ENCODE peak calls at places on chromosomes 4 and X, in eight cellular contexts. E is endothelial cell of umbilical vein, R is hepatocyte, M is K562, Q is GM23338, X is HCT116, S is GM23248, K is GM12878. D is an unnamed sample.

GRCh38 chrX:134174859-134175258 is 62.1 kb upstream of the CCDC160 start:
- DNase-seq in E (no peak), R (no peak), M (no peak), Q (peak; percentile 82), X (no peak), S (no peak), K (no peak), D (no peak)

GRCh38 chrX:9767375-9767774 is 1.7 kb upstream of the GPR143 start:
- DNase-seq in E (peak; percentile 43), R (no peak), M (no peak), Q (no peak), X (no peak), S (no peak), K (no peak), D (no peak)

GRCh38 chr4:109648266-109648996 is 54.8 kb downstream of the CASP6 start:
- DNase-seq in E (peak; percentile 93), R (no peak), M (no peak), Q (no peak), X (no peak), S (no peak), K (peak; percentile 21), D (no peak)

GRCh38 chr4:124337874-124338273 is 374.7 kb downstream of the ANKRD50 start:
- DNase-seq in E (no peak), R (no peak), M (peak; percentile 5), Q (no peak), X (no peak), S (no peak), K (no peak), D (no peak)

GRCh38 chrX:10966057-10966456 is 145.1 kb upstream of the HCCS start:
- DNase-seq in E (no peak), R (no peak), M (no peak), Q (no peak), X (no peak), S (no peak), K (no peak), D (no peak)

GRCh38 chr4:14800977-14801376 is 201.3 kb upstream of the CPEB2 start:
- DNase-seq in E (no peak), R (no peak), M (no peak), Q (no peak), X (no peak), S (no peak), K (no peak), D (no peak)

GRCh38 chr4:75724867-75725724 is 719 bp downstream of the USO1 start:
- DNase-seq in E (peak; percentile 86), R (peak; percentile 92), M (peak; percentile 77), Q (peak; percentile 80), X (peak; percentile 23), S (peak; percentile 92), K (peak; percentile 41), D (peak; percentile 56)

GRCh38 chr4:168610911-168611530 is 114.2 kb downstream of the PALLD start:
- DNase-seq in E (no peak), R (no peak), M (no peak), Q (no peak), X (no peak), S (peak; percentile 74), K (no peak), D (no peak)

GRCh38 chr4:41514765-41515481 is 23.0 kb upstream of the LIMCH1 start:
- DNase-seq in E (no peak), R (no peak), M (no peak), Q (no peak), X (no peak), S (no peak), K (no peak), D (no peak)

GRCh38 chr4:152735302-152735917 is 44.1 kb downstream of the TIGD4 start:
- DNase-seq in E (peak; percentile 41), R (peak; percentile 40), M (peak; percentile 12), Q (peak; percentile 63), X (peak; percentile 12), S (peak; percentile 56), K (peak; percentile 32), D (no peak)

GRCh38 chr4:81604683-81605082 is 133.0 kb upstream of the RASGEF1B start:
- DNase-seq in E (no peak), R (no peak), M (no peak), Q (no peak), X (no peak), S (no peak), K (no peak), D (no peak)

GRCh38 chr4:91243132-91243531 is 1060.6 kb upstream of the GRID2 start:
- DNase-seq in E (no peak), R (peak; percentile 5), M (no peak), Q (no peak), X (no peak), S (no peak), K (no peak), D (no peak)

GRCh38 chr4:8355306-8355705 is 85.2 kb downstream of the ACOX3 start:
- DNase-seq in E (no peak), R (no peak), M (no peak), Q (no peak), X (no peak), S (no peak), K (no peak), D (peak; percentile 58)

GRCh38 chr4:182593864-182594263 is 323.3 kb downstream of the DCTD start:
- DNase-seq in E (peak; percentile 95), R (no peak), M (no peak), Q (no peak), X (no peak), S (no peak), K (no peak), D (no peak)

GRCh38 chrX:3713937-3714434 is 537 bp upstream of the PRKX start:
- DNase-seq in E (no peak), R (peak; percentile 6), M (no peak), Q (peak; percentile 41), X (no peak), S (no peak), K (no peak), D (no peak)

GRCh38 chrX:3712870-3713224 is 602 bp downstream of the PRKX start:
- DNase-seq in E (no peak), R (no peak), M (peak; percentile 21), Q (no peak), X (no peak), S (no peak), K (no peak), D (no peak)

GRCh38 chrX:3713225-3713936 is at the start of gene PRKX:
- DNase-seq in E (peak; percentile 43), R (peak; percentile 79), M (peak; percentile 85), Q (peak; percentile 55), X (no peak), S (peak; percentile 65), K (peak; percentile 13), D (no peak)

GRCh38 chrX:3712080-3712869 is 1.2 kb downstream of the PRKX start:
- DNase-seq in E (peak; percentile 35), R (peak; percentile 21), M (no peak), Q (peak; percentile 13), X (no peak), S (peak; percentile 34), K (no peak), D (no peak)

DNA sequence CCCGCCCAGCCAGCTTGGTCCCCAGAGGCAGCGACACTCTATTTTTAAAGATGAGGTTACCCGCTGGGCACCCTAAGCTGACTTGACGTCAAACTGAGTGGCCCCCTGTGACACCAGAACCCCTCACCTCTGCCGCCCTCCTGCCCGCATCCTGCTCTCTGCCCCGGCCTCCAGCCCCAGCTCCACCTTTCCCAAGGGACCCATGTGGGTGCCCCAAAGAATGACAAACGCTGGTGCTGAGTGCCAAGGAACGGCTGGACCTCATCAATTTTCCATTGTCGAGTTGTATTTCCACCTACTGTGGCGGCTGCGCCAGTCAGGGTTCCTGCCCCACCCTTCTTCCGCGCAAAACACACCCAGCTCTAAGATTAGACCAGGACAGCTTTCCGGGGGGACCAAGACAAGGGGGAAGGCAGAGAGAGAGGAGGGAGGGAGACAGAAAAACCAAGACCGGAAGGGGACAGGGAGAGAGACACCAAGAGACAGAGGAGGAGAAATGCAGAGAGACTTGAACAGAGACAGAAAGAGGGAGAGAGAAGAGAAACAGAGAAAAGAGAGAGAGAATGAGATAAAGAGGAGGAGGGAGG is 2.0 kb downstream of the PRKX start:
- DNase-seq in E (no peak), R (no peak), M (peak; percentile 41), Q (no peak), X (no peak), S (no peak), K (peak; percentile 11), D (no peak)
- H3K4me2 ChIP-seq in E (peak overlapping the region; percentile 67), R (peak overlapping the region; percentile 81), M (peak overlapping the region; percentile 82), Q (peak overlapping the region; percentile 84), X (peak overlapping the region; percentile 80), S (no peak overlapping the region), K (peak overlapping the region; percentile 95), D (peak overlapping the region; percentile 89)

GRCh38 chr4:38785041-38785790 is 2.4 kb upstream of the TLR10 start:
- DNase-seq in E (no peak), R (no peak), M (no peak), Q (no peak), X (no peak), S (no peak), K (no peak), D (no peak)
- H3K4me1 ChIP-seq in E (no peaks in the 10 kb centered on the region), R (no peaks in the 10 kb centered on the region), M (no peaks in the 10 kb centered on the region), Q (no peaks in the 10 kb centered on the region), X (no peaks in the 10 kb centered on the region), S (no peaks in the 10 kb centered on the region), K (peaks cover 17% of the 10 kb centered on the region), D (no peaks in the 10 kb centered on the region)

GRCh38 chr4:151409470-151410313 is 716 bp downstream of the FHIP1A start:
- DNase-seq in E (no peak), R (peak; percentile 59), M (no peak), Q (peak; percentile 74), X (peak; percentile 3), S (no peak), K (no peak), D (peak; percentile 60)

GRCh38 chr4:151403656-151404055 is 5.3 kb upstream of the FHIP1A start:
- DNase-seq in E (no peak), R (no peak), M (no peak), Q (no peak), X (no peak), S (no peak), K (no peak), D (no peak)

GRCh38 chr4:151407018-151407417 is 2.0 kb upstream of the FHIP1A start:
- DNase-seq in E (no peak), R (no peak), M (no peak), Q (no peak), X (no peak), S (no peak), K (no peak), D (no peak)

GRCh38 chr4:151408630-151409469 is at the start of gene FHIP1A:
- DNase-seq in E (peak; percentile 77), R (peak; percentile 97), M (peak; percentile 90), Q (peak; percentile 99), X (peak; percentile 93), S (peak; percentile 78), K (no peak), D (peak; percentile 97)

GRCh38 chr4:151408380-151408629 is 671 bp upstream of the FHIP1A start:
- DNase-seq in E (no peak), R (no peak), M (no peak), Q (peak; percentile 66), X (no peak), S (no peak), K (no peak), D (no peak)
- TF ChIP-seq EZH2 in E (peak; percentile 62), R (no peak), M (no peak), Q (no peak), X (no peak), S (no peak), K (no peak), D (no peak)

DNA sequence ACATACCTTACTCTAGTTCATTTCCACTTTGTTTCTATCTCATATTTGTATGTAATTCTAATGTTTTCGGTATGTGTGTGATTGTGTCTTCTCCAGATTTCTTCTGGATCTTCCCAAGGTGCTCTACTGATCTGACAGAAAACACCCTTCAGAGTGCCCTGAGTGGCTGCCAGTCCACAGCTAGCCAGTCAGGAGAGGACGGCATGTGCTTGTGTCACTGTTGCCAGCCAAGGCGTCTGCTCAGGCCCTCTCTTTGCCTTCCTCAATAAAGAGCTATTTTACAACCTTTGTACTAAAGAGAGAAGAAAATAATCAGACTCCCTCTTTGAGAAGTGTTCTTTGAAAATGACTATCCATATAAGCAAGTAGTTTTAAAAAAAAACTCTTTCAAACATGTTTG is 29.0 kb downstream of the CD99L2 start:
- DNase-seq in E (no peak), R (no peak), M (no peak), Q (no peak), X (no peak), S (peak; percentile 6), K (no peak), D (no peak)
- H3K4me2 ChIP-seq in E (no peak overlapping the region), R (no peak overlapping the region), M (no peak overlapping the region), Q (no peak overlapping the region), X (no peak overlapping the region), S (no peak overlapping the region), K (no peak overlapping the region), D (no peak overlapping the region)